ENCODE peak calls at places on chromosomes 4 and X, in five cellular contexts. M is occipital lobe; P is stimulated activated naive B cell treated with anti-CD40 and anti-IgM and Interleukin-4, amounts not matched to agents 10 μg/mL and 1 μg/mL and 100 μg/mL, for 72 hours; J is hypothalamus; Z is activated naive CD8-positive, alpha-beta T cell treated with anti-CD3 and anti-CD28 coated beads, Interleukin-2, amount 50 U/mL, for 16 hours. G is an unnamed sample.
A peak's percentile ranks its signal among the peaks of the same experiment; 100 is the strongest.

GRCh38 chr4:166657261-166657660 is 577.0 kb downstream of the SPOCK3 start:
- DNase-seq in M (no peak), P (no peak), J (no peak), Z (no peak), G (no peak)

GRCh38 chr4:78058591-78059523 is 1.7 kb downstream of the FRAS1 start:
- DNase-seq in M (no peak), P (no peak), J (peak; percentile 1), Z (no peak), G (peak; percentile 10)

GRCh38 chr4:142416711-142417275 is 429.3 kb downstream of the INPP4B start:
- DNase-seq in M (no peak), P (no peak), J (no peak), Z (no peak), G (no peak)

GRCh38 chr4:187604984-187605383 is 390.6 kb upstream of the ZFP42 start:
- DNase-seq in M (no peak), P (no peak), J (no peak), Z (no peak), G (no peak)

GRCh38 chrX:148593987-148594386 is 93.6 kb downstream of the AFF2 start:
- DNase-seq in M (no peak), P (no peak), J (no peak), Z (no peak), G (no peak)

GRCh38 chr4:3248811-3249661 is at the start of gene MSANTD1:
- DNase-seq in M (no peak), P (no peak), J (no peak), Z (no peak), G (no peak)

GRCh38 chr4:41655177-41655576 is 93.3 kb downstream of the PHOX2B start:
- DNase-seq in M (no peak), P (no peak), J (no peak), Z (no peak), G (no peak)

GRCh38 chr4:121785479-121785878 is 15.6 kb upstream of the EXOSC9 start:
- DNase-seq in M (peak; percentile 77), P (no peak), J (no peak), Z (no peak), G (peak; percentile 77)

GRCh38 chr4:145308598-145308997 is 128.2 kb upstream of the OTUD4 start:
- DNase-seq in M (no peak), P (peak; percentile 3), J (no peak), Z (no peak), G (no peak)

GRCh38 chrX:101450052-101450451 is 35.2 kb upstream of the ARMCX4 start:
- DNase-seq in M (no peak), P (no peak), J (no peak), Z (no peak), G (no peak)

GRCh38 chrX:36908801-36909403 is 99.3 kb upstream of the FAM47C start:
- DNase-seq in M (no peak), P (no peak), J (no peak), Z (no peak), G (no peak)

GRCh38 chr4:98828801-98829200 is 100.1 kb downstream of the EIF4E start:
- DNase-seq in M (no peak), P (no peak), J (no peak), Z (no peak), G (no peak)

GRCh38 chrX:48487362-48487785 is 11.4 kb downstream of the FTSJ1 start:
- DNase-seq in M (no peak), P (no peak), J (no peak), Z (no peak), G (no peak)

GRCh38 chr4:94274912-94275311 is 67.2 kb downstream of the SMARCAD1 start:
- DNase-seq in M (no peak), P (no peak), J (no peak), Z (no peak), G (no peak)

GRCh38 chrX:148049441-148049840 is 68.3 kb downstream of the FMR1NB start:
- DNase-seq in M (no peak), P (no peak), J (no peak), Z (no peak), G (no peak)

GRCh38 chrX:47321386-47321785 is 49.0 kb upstream of the ZNF157 start:
- DNase-seq in M (peak; percentile 47), P (no peak), J (peak; percentile 61), Z (no peak), G (peak; percentile 81)

GRCh38 chrX:79081895-79082512 is 62.5 kb upstream of the GPR174 start:
- DNase-seq in M (no peak), P (peak; percentile 13), J (no peak), Z (no peak), G (no peak)

GRCh38 chr4:16026155-16026761 is 57.6 kb downstream of the PROM1 start:
- DNase-seq in M (no peak), P (peak; percentile 8), J (no peak), Z (no peak), G (no peak)

GRCh38 chr4:118076958-118077766 is 42.9 kb downstream of the NDST3 start:
- DNase-seq in M (no peak), P (peak; percentile 1), J (no peak), Z (no peak), G (no peak)

GRCh38 chr4:1975880-1976279 is 32.9 kb downstream of the NELFA start:
- DNase-seq in M (no peak), P (no peak), J (no peak), Z (no peak), G (no peak)

G was measured in dorsolateral prefrontal cortex.